ENCODE peak calls at places on chromosomes 16 and 17, in seven cellular contexts. One of them, this sample, is unnamed.

GRCh38 chr17:82871056-82871775 is 31.4 kb upstream of the ZNF750 start:
- DNase-seq in K562: no peak
- DNase-seq in endothelial cell of umbilical vein: peak; percentile 71
- DNase-seq in keratinocyte: no peak
- DNase-seq in IMR-90: no peak
- DNase-seq in HepG2: no peak
- DNase-seq in mesenchymal stem cell: no peak
- DNase-seq in this sample: no peak

GRCh38 chr16:88868974-88869672 is 2.7 kb upstream of the PABPN1L start:
- DNase-seq in K562: no peak
- DNase-seq in endothelial cell of umbilical vein: no peak
- DNase-seq in keratinocyte: no peak
- DNase-seq in IMR-90: no peak
- DNase-seq in HepG2: no peak
- DNase-seq in mesenchymal stem cell: no peak
- DNase-seq in this sample: no peak

GRCh38 chr17:73007447-73007846 is 85.0 kb downstream of the SLC39A11 start:
- DNase-seq in K562: no peak
- DNase-seq in endothelial cell of umbilical vein: no peak
- DNase-seq in keratinocyte: no peak
- DNase-seq in IMR-90: peak; percentile 80
- DNase-seq in HepG2: no peak
- DNase-seq in mesenchymal stem cell: no peak
- DNase-seq in this sample: no peak

GRCh38 chr16:65500007-65500406 is 378.1 kb upstream of the CDH11 start:
- DNase-seq in K562: no peak
- DNase-seq in endothelial cell of umbilical vein: no peak
- DNase-seq in keratinocyte: peak; percentile 23
- DNase-seq in IMR-90: peak; percentile 31
- DNase-seq in HepG2: no peak
- DNase-seq in mesenchymal stem cell: no peak
- DNase-seq in this sample: no peak

GRCh38 chr17:8877984-8878383 is 10.5 kb upstream of the PIK3R6 start:
- DNase-seq in K562: no peak
- DNase-seq in endothelial cell of umbilical vein: no peak
- DNase-seq in keratinocyte: no peak
- DNase-seq in IMR-90: no peak
- DNase-seq in HepG2: no peak
- DNase-seq in mesenchymal stem cell: no peak
- DNase-seq in this sample: no peak

GRCh38 chr16:17245727-17246576 is 224.8 kb downstream of the XYLT1 start:
- DNase-seq in K562: no peak
- DNase-seq in endothelial cell of umbilical vein: no peak
- DNase-seq in keratinocyte: no peak
- DNase-seq in IMR-90: no peak
- DNase-seq in HepG2: no peak
- DNase-seq in mesenchymal stem cell: no peak
- DNase-seq in this sample: no peak

GRCh38 chr16:79363035-79363434 is 237.5 kb downstream of the MAF start:
- DNase-seq in K562: no peak
- DNase-seq in endothelial cell of umbilical vein: no peak
- DNase-seq in keratinocyte: no peak
- DNase-seq in IMR-90: no peak
- DNase-seq in HepG2: no peak
- DNase-seq in mesenchymal stem cell: no peak
- DNase-seq in this sample: no peak

GRCh38 chr16:11681977-11682654 is 13.9 kb downstream of the SNN start:
- DNase-seq in K562: no peak
- DNase-seq in endothelial cell of umbilical vein: no peak
- DNase-seq in keratinocyte: no peak
- DNase-seq in IMR-90: no peak
- DNase-seq in HepG2: no peak
- DNase-seq in mesenchymal stem cell: no peak
- DNase-seq in this sample: peak; percentile 89

GRCh38 chr16:11682655-11683096 is 14.4 kb downstream of the SNN start:
- DNase-seq in K562: no peak
- DNase-seq in endothelial cell of umbilical vein: no peak
- DNase-seq in keratinocyte: peak; percentile 36
- DNase-seq in IMR-90: peak; percentile 99
- DNase-seq in HepG2: no peak
- DNase-seq in mesenchymal stem cell: peak; percentile 97
- DNase-seq in this sample: peak; percentile 57

GRCh38 chr16:87032554-87032953 is 284.6 kb downstream of the C16orf95 start:
- DNase-seq in K562: no peak
- DNase-seq in endothelial cell of umbilical vein: no peak
- DNase-seq in keratinocyte: no peak
- DNase-seq in IMR-90: no peak
- DNase-seq in HepG2: no peak
- DNase-seq in mesenchymal stem cell: no peak
- DNase-seq in this sample: no peak

GRCh38 chr16:52113812-52114211 is 433.1 kb downstream of the TOX3 start:
- DNase-seq in K562: no peak
- DNase-seq in endothelial cell of umbilical vein: no peak
- DNase-seq in keratinocyte: no peak
- DNase-seq in IMR-90: no peak
- DNase-seq in HepG2: no peak
- DNase-seq in mesenchymal stem cell: no peak
- DNase-seq in this sample: no peak

GRCh38 chr17:73588291-73589095 is 55.8 kb downstream of the SDK2 start:
- DNase-seq in K562: no peak
- DNase-seq in endothelial cell of umbilical vein: no peak
- DNase-seq in keratinocyte: no peak
- DNase-seq in IMR-90: no peak
- DNase-seq in HepG2: no peak
- DNase-seq in mesenchymal stem cell: no peak
- DNase-seq in this sample: no peak

GRCh38 chr17:21510686-21511367 is 134.7 kb downstream of the KCNJ12 start:
- DNase-seq in K562: peak; percentile 13
- DNase-seq in endothelial cell of umbilical vein: peak; percentile 26
- DNase-seq in keratinocyte: no peak
- DNase-seq in IMR-90: no peak
- DNase-seq in HepG2: no peak
- DNase-seq in mesenchymal stem cell: peak; percentile 2
- DNase-seq in this sample: no peak

GRCh38 chr17:73227379-73227778 is 34.3 kb downstream of the CPSF4L start:
- DNase-seq in K562: no peak
- DNase-seq in endothelial cell of umbilical vein: peak; percentile 26
- DNase-seq in keratinocyte: no peak
- DNase-seq in IMR-90: no peak
- DNase-seq in HepG2: no peak
- DNase-seq in mesenchymal stem cell: no peak
- DNase-seq in this sample: no peak

GRCh38 chr17:10751569-10751968 is 21.7 kb upstream of the TMEM220 start:
- DNase-seq in K562: no peak
- DNase-seq in endothelial cell of umbilical vein: no peak
- DNase-seq in keratinocyte: no peak
- DNase-seq in IMR-90: no peak
- DNase-seq in HepG2: peak; percentile 45
- DNase-seq in mesenchymal stem cell: no peak
- DNase-seq in this sample: no peak

GRCh38 chr16:578870-579405 is 9.2 kb downstream of the PIGQ start:
- DNase-seq in K562: peak; percentile 94
- DNase-seq in endothelial cell of umbilical vein: peak; percentile 76
- DNase-seq in keratinocyte: no peak
- DNase-seq in IMR-90: peak; percentile 65
- DNase-seq in HepG2: peak; percentile 60
- DNase-seq in mesenchymal stem cell: peak; percentile 82
- DNase-seq in this sample: peak; percentile 92

GRCh38 chr17:40936437-40936971 is 942 bp downstream of the KRT23 start:
- DNase-seq in K562: no peak
- DNase-seq in endothelial cell of umbilical vein: no peak
- DNase-seq in keratinocyte: no peak
- DNase-seq in IMR-90: no peak
- DNase-seq in HepG2: peak; percentile 74
- DNase-seq in mesenchymal stem cell: no peak
- DNase-seq in this sample: no peak

GRCh38 chr16:74605746-74606520 is 981 bp downstream of the GLG1 start:
- DNase-seq in K562: peak; percentile 44
- DNase-seq in endothelial cell of umbilical vein: no peak
- DNase-seq in keratinocyte: no peak
- DNase-seq in IMR-90: no peak
- DNase-seq in HepG2: no peak
- DNase-seq in mesenchymal stem cell: peak; percentile 45
- DNase-seq in this sample: peak; percentile 60

GRCh38 chr17:62882878-62883277 is 74.8 kb upstream of the MARCHF10 start:
- DNase-seq in K562: no peak
- DNase-seq in endothelial cell of umbilical vein: no peak
- DNase-seq in keratinocyte: no peak
- DNase-seq in IMR-90: peak; percentile 54
- DNase-seq in HepG2: no peak
- DNase-seq in mesenchymal stem cell: peak; percentile 33
- DNase-seq in this sample: no peak

GRCh38 chr16:65958096-65958495 is 408.4 kb upstream of the CDH5 start:
- DNase-seq in K562: no peak
- DNase-seq in endothelial cell of umbilical vein: no peak
- DNase-seq in keratinocyte: no peak
- DNase-seq in IMR-90: no peak
- DNase-seq in HepG2: no peak
- DNase-seq in mesenchymal stem cell: no peak
- DNase-seq in this sample: no peak

GRCh38 chr17:36545465-36546417 is 1.0 kb downstream of the GGNBP2 start:
- DNase-seq in K562: peak; percentile 98
- DNase-seq in endothelial cell of umbilical vein: peak; percentile 96
- DNase-seq in keratinocyte: no peak
- DNase-seq in IMR-90: peak; percentile 98
- DNase-seq in HepG2: peak; percentile 91
- DNase-seq in mesenchymal stem cell: peak; percentile 98
- DNase-seq in this sample: peak; percentile 98

GRCh38 chr16:72008424-72009216 is at the start of gene DHODH:
- DNase-seq in K562: peak; percentile 98
- DNase-seq in endothelial cell of umbilical vein: peak; percentile 99
- DNase-seq in keratinocyte: peak; percentile 81
- DNase-seq in IMR-90: peak; percentile 96
- DNase-seq in HepG2: peak; percentile 99
- DNase-seq in mesenchymal stem cell: peak; percentile 98
- DNase-seq in this sample: peak; percentile 99

GRCh38 chr16:19123535-19124178 is 9.9 kb downstream of the ITPRIPL2 start:
- DNase-seq in K562: no peak
- DNase-seq in endothelial cell of umbilical vein: no peak
- DNase-seq in keratinocyte: no peak
- DNase-seq in IMR-90: no peak
- DNase-seq in HepG2: peak; percentile 84
- DNase-seq in mesenchymal stem cell: no peak
- DNase-seq in this sample: no peak

GRCh38 chr16:29876578-29877249 is 13.7 kb upstream of the CDIPT start:
- DNase-seq in K562: peak; percentile 42
- DNase-seq in endothelial cell of umbilical vein: no peak
- DNase-seq in keratinocyte: no peak
- DNase-seq in IMR-90: no peak
- DNase-seq in HepG2: no peak
- DNase-seq in mesenchymal stem cell: no peak
- DNase-seq in this sample: peak; percentile 40

GRCh38 chr17:32946375-32947135 is 18.6 kb downstream of the TMEM98 start:
- DNase-seq in K562: peak; percentile 63
- DNase-seq in endothelial cell of umbilical vein: no peak
- DNase-seq in keratinocyte: no peak
- DNase-seq in IMR-90: no peak
- DNase-seq in HepG2: no peak
- DNase-seq in mesenchymal stem cell: no peak
- DNase-seq in this sample: no peak

GRCh38 chr16:19143241-19143640 is 24.8 kb upstream of the SYT17 start:
- DNase-seq in K562: no peak
- DNase-seq in endothelial cell of umbilical vein: no peak
- DNase-seq in keratinocyte: no peak
- DNase-seq in IMR-90: no peak
- DNase-seq in HepG2: no peak
- DNase-seq in mesenchymal stem cell: no peak
- DNase-seq in this sample: no peak

GRCh38 chr17:1304522-1304921 is 25.1 kb downstream of the TRARG1 start:
- DNase-seq in K562: no peak
- DNase-seq in endothelial cell of umbilical vein: no peak
- DNase-seq in keratinocyte: no peak
- DNase-seq in IMR-90: no peak
- DNase-seq in HepG2: no peak
- DNase-seq in mesenchymal stem cell: no peak
- DNase-seq in this sample: no peak

GRCh38 chr17:1300580-1300905 is 21.1 kb downstream of the TRARG1 start:
- DNase-seq in K562: no peak
- DNase-seq in endothelial cell of umbilical vein: no peak
- DNase-seq in keratinocyte: no peak
- DNase-seq in IMR-90: no peak
- DNase-seq in HepG2: no peak
- DNase-seq in mesenchymal stem cell: no peak
- DNase-seq in this sample: no peak

GRCh38 chr17:1302761-1303160 is 23.3 kb downstream of the TRARG1 start:
- DNase-seq in K562: no peak
- DNase-seq in endothelial cell of umbilical vein: no peak
- DNase-seq in keratinocyte: no peak
- DNase-seq in IMR-90: no peak
- DNase-seq in HepG2: no peak
- DNase-seq in mesenchymal stem cell: no peak
- DNase-seq in this sample: no peak

GRCh38 chr17:1301546-1301945 is 22.1 kb downstream of the TRARG1 start:
- DNase-seq in K562: no peak
- DNase-seq in endothelial cell of umbilical vein: no peak
- DNase-seq in keratinocyte: no peak
- DNase-seq in IMR-90: no peak
- DNase-seq in HepG2: no peak
- DNase-seq in mesenchymal stem cell: no peak
- DNase-seq in this sample: no peak

GRCh38 chr17:1304962-1305361 is 25.5 kb downstream of the TRARG1 start:
- DNase-seq in K562: no peak
- DNase-seq in endothelial cell of umbilical vein: no peak
- DNase-seq in keratinocyte: no peak
- DNase-seq in IMR-90: no peak
- DNase-seq in HepG2: no peak
- DNase-seq in mesenchymal stem cell: no peak
- DNase-seq in this sample: no peak
- H2AFZ ChIP-seq in K562: no peak overlapping the region
- H2AFZ ChIP-seq in endothelial cell of umbilical vein: no peak overlapping the region
- H2AFZ ChIP-seq in keratinocyte: no peak overlapping the region
- H2AFZ ChIP-seq in IMR-90: no peak overlapping the region
- H2AFZ ChIP-seq in HepG2: no peak overlapping the region
- H2AFZ ChIP-seq in mesenchymal stem cell: no peak overlapping the region
- H2AFZ ChIP-seq in this sample: no peak overlapping the region

GRCh38 chr16:15491430-15491829 is 57.0 kb downstream of the BMERB1 start:
- DNase-seq in K562: no peak
- DNase-seq in endothelial cell of umbilical vein: no peak
- DNase-seq in keratinocyte: no peak
- DNase-seq in IMR-90: no peak
- DNase-seq in HepG2: no peak
- DNase-seq in mesenchymal stem cell: no peak
- DNase-seq in this sample: no peak
- H2AFZ ChIP-seq in K562: peak overlapping the region; percentile 71
- H2AFZ ChIP-seq in endothelial cell of umbilical vein: no peak overlapping the region
- H2AFZ ChIP-seq in keratinocyte: no peak overlapping the region
- H2AFZ ChIP-seq in IMR-90: no peak overlapping the region
- H2AFZ ChIP-seq in HepG2: no peak overlapping the region
- H2AFZ ChIP-seq in mesenchymal stem cell: no peak overlapping the region
- H2AFZ ChIP-seq in this sample: no peak overlapping the region

GRCh38 chr16:22989598-22989997 is 159.7 kb downstream of the USP31 start:
- DNase-seq in K562: no peak
- DNase-seq in endothelial cell of umbilical vein: no peak
- DNase-seq in keratinocyte: no peak
- DNase-seq in IMR-90: no peak
- DNase-seq in HepG2: no peak
- DNase-seq in mesenchymal stem cell: no peak
- DNase-seq in this sample: no peak
- H2AFZ ChIP-seq in K562: no peak overlapping the region
- H2AFZ ChIP-seq in endothelial cell of umbilical vein: no peak overlapping the region
- H2AFZ ChIP-seq in keratinocyte: no peak overlapping the region
- H2AFZ ChIP-seq in IMR-90: no peak overlapping the region
- H2AFZ ChIP-seq in HepG2: no peak overlapping the region
- H2AFZ ChIP-seq in mesenchymal stem cell: no peak overlapping the region
- H2AFZ ChIP-seq in this sample: no peak overlapping the region

GRCh38 chr17:67051837-67052236 is 7.5 kb downstream of the CACNG1 start:
- DNase-seq in K562: no peak
- DNase-seq in endothelial cell of umbilical vein: no peak
- DNase-seq in keratinocyte: no peak
- DNase-seq in IMR-90: no peak
- DNase-seq in HepG2: no peak
- DNase-seq in mesenchymal stem cell: no peak
- DNase-seq in this sample: no peak
- H2AFZ ChIP-seq in K562: no peak overlapping the region
- H2AFZ ChIP-seq in endothelial cell of umbilical vein: no peak overlapping the region
- H2AFZ ChIP-seq in keratinocyte: no peak overlapping the region
- H2AFZ ChIP-seq in IMR-90: no peak overlapping the region
- H2AFZ ChIP-seq in HepG2: no peak overlapping the region
- H2AFZ ChIP-seq in mesenchymal stem cell: no peak overlapping the region
- H2AFZ ChIP-seq in this sample: no peak overlapping the region